ENCODE peak calls at places on chromosomes 7 and 10, in four cellular contexts. D is H1, S is brain microvascular endothelial cell, I is astrocyte of the spinal cord. Y is an unnamed sample.

GRCh38 chr10:15325243-15326002 is 45.7 kb downstream of the FAM171A1 start:
- DNase-seq in I (peak; percentile 75), S (peak; percentile 81), D (no peak), Y (no peak)

GRCh38 chr7:70698219-70698832 is 433.6 kb upstream of the GALNT17 start:
- DNase-seq in I (peak; percentile 72), D (no peak), S (peak; percentile 48), Y (no peak)

GRCh38 chr10:68154211-68154497 is 44.9 kb downstream of the MYPN start:
- DNase-seq in I (peak; percentile 63), S (peak; percentile 29), D (peak; percentile 53), Y (no peak)

GRCh38 chr7:137933270-137934017 is 68.4 kb downstream of the CREB3L2 start:
- DNase-seq in I (peak; percentile 86), S (peak; percentile 71), D (no peak), Y (no peak)

GRCh38 chr10:77869626-77870420 is 56.7 kb downstream of the DLG5 start:
- DNase-seq in D (no peak), I (peak; percentile 60), S (no peak), Y (no peak)

GRCh38 chr7:21408481-21408820 is 19.4 kb upstream of the SP4 start:
- DNase-seq in S (no peak), D (no peak), I (no peak), Y (no peak)

GRCh38 chr7:102273749-102274712 is 12.6 kb upstream of the SH2B2 start:
- DNase-seq in I (peak; percentile 36), D (no peak), S (peak; percentile 60), Y (no peak)

GRCh38 chr10:77685494-77685893 is 47.9 kb upstream of the KCNMA1 start:
- DNase-seq in I (no peak), S (no peak), D (no peak), Y (no peak)

GRCh38 chr10:86673216-86673826 is 5.0 kb downstream of the LDB3 start:
- DNase-seq in S (no peak), D (no peak), I (no peak), Y (no peak)

GRCh38 chr7:29413511-29414178 is 150.0 kb upstream of the PRR15 start:
- DNase-seq in D (no peak), I (no peak), S (no peak), Y (no peak)

GRCh38 chr10:49362596-49363260 is 33.2 kb downstream of the DRGX start:
- DNase-seq in S (no peak), I (no peak), D (no peak), Y (no peak)

GRCh38 chr7:76020031-76020714 is 25.8 kb upstream of the TMEM120A start:
- DNase-seq in D (peak; percentile 90), S (peak; percentile 44), I (peak; percentile 51), Y (no peak)

GRCh38 chr7:114944742-114945625 is 23.1 kb downstream of the MDFIC start:
- DNase-seq in S (peak; percentile 90), D (no peak), I (peak; percentile 91), Y (peak; percentile 57)

GRCh38 chr10:96918214-96919002 is 86.3 kb downstream of the LCOR start:
- DNase-seq in I (peak; percentile 14), S (no peak), D (no peak), Y (no peak)

GRCh38 chr7:97733276-97734206 is 1.7 kb downstream of the TAC1 start:
- DNase-seq in I (no peak), D (peak; percentile 75), S (no peak), Y (no peak)

GRCh38 chr10:6271663-6272062 is 68.9 kb downstream of the PFKFB3 start:
- DNase-seq in I (no peak), D (no peak), S (no peak), Y (no peak)

GRCh38 chr10:44828515-44829142 is 82.5 kb upstream of the TMEM72 start:
- DNase-seq in S (no peak), D (no peak), I (peak; percentile 60), Y (no peak)

GRCh38 chr10:48941427-48942075 is 1.9 kb upstream of the LRRC18 start:
- DNase-seq in I (no peak), D (no peak), S (no peak), Y (no peak)

GRCh38 chr7:155787171-155787851 is 25.0 kb downstream of the SHH start:
- DNase-seq in D (no peak), I (no peak), S (no peak), Y (no peak)

GRCh38 chr7:149771696-149772235 is 1.6 kb downstream of the ZNF467 start:
- DNase-seq in D (peak; percentile 92), S (peak; percentile 43), I (peak; percentile 74), Y (no peak)

GRCh38 chr7:42502022-42502421 is 265.0 kb upstream of the GLI3 start:
- DNase-seq in D (no peak), I (no peak), S (peak; percentile 35), Y (no peak)

GRCh38 chr7:33287738-33288137 is 158.4 kb downstream of the BBS9 start:
- DNase-seq in D (no peak), I (no peak), S (no peak), Y (no peak)

GRCh38 chr7:41921453-41921912 is 218.6 kb upstream of the INHBA start:
- DNase-seq in D (no peak), I (no peak), S (no peak), Y (peak; percentile 58)

GRCh38 chr10:99619090-99619800 is 994 bp downstream of the SLC25A28 start:
- DNase-seq in S (no peak), D (no peak), I (peak; percentile 25), Y (no peak)

GRCh38 chr7:37089972-37090371 is 358.7 kb downstream of the ELMO1 start:
- DNase-seq in I (no peak), S (no peak), D (no peak), Y (no peak)

GRCh38 chr7:96794063-96794462 is 84.4 kb upstream of the SEM1 start:
- DNase-seq in S (no peak), D (no peak), I (no peak), Y (no peak)

GRCh38 chr7:140229591-140230516 is 53.1 kb upstream of the KDM7A start:
- DNase-seq in I (no peak), S (no peak), D (peak; percentile 74), Y (no peak)

GRCh38 chr7:119270644-119271043 is 1002.3 kb upstream of the KCND2 start:
- DNase-seq in D (no peak), S (no peak), I (no peak), Y (no peak)

GRCh38 chr7:92874567-92874966 is 38.2 kb upstream of the CDK6 start:
- DNase-seq in I (peak; percentile 53), S (peak; percentile 69), D (no peak), Y (no peak)

GRCh38 chr7:102934670-102935069 is 21.9 kb downstream of the LRRC17 start:
- DNase-seq in I (no peak), D (no peak), S (no peak), Y (no peak)

GRCh38 chr7:36598056-36598675 is 126.1 kb downstream of the AOAH start:
- DNase-seq in I (peak; percentile 16), S (no peak), D (no peak), Y (no peak)

GRCh38 chr10:59317066-59317465 is 45.3 kb downstream of the FAM13C start:
- DNase-seq in D (no peak), S (no peak), I (no peak), Y (no peak)

GRCh38 chr10:128062837-128063563 is 63.2 kb downstream of the MKI67 start:
- DNase-seq in D (no peak), I (no peak), S (no peak), Y (no peak)

GRCh38 chr7:37719077-37719476 is 35.5 kb downstream of the GPR141 start:
- DNase-seq in D (no peak), I (no peak), S (no peak), Y (no peak)

GRCh38 chr10:90865400-90865799 is 6.4 kb upstream of the RPP30 start:
- DNase-seq in D (no peak), I (peak; percentile 35), S (peak; percentile 43), Y (no peak)

GRCh38 chr10:24208661-24209420 is at the start of gene KIAA1217:
- DNase-seq in S (peak; percentile 19), D (peak; percentile 63), I (peak; percentile 61), Y (no peak)

GRCh38 chr10:74825371-74826141 is 844 bp upstream of the KAT6B start:
- DNase-seq in S (no peak), I (no peak), D (peak; percentile 80), Y (no peak)

GRCh38 chr7:142375710-142376313 is 118.0 kb upstream of the PRSS58 start:
- DNase-seq in I (no peak), D (peak; percentile 83), S (no peak), Y (no peak)
- TF ChIP-seq CTCF in I (no peak), D (peak; percentile 87), S (peak; percentile 45), Y (peak; percentile 48)

GRCh38 chr10:2844925-2845324 is 222.4 kb upstream of the PFKP start:
- DNase-seq in S (no peak), D (no peak), I (no peak), Y (no peak)
- H3K4me3 ChIP-seq in S (no peak overlapping the region), D (no peak overlapping the region), I (no peak overlapping the region), Y (no peak overlapping the region)

GRCh38 chr7:2645274-2645868 is 13.6 kb downstream of the TTYH3 start:
- DNase-seq in S (peak; percentile 15), I (no peak), D (no peak), Y (no peak)

GRCh38 chr7:2641406-2642393 is 9.9 kb downstream of the TTYH3 start:
- DNase-seq in I (peak; percentile 98), D (peak; percentile 87), S (peak; percentile 89), Y (peak; percentile 71)

GRCh38 chr7:2644514-2645273 is 12.9 kb downstream of the TTYH3 start:
- DNase-seq in S (no peak), I (no peak), D (no peak), Y (no peak)

GRCh38 chr7:2646336-2646679 is 14.5 kb downstream of the TTYH3 start:
- DNase-seq in S (no peak), I (no peak), D (no peak), Y (no peak)

DNA sequence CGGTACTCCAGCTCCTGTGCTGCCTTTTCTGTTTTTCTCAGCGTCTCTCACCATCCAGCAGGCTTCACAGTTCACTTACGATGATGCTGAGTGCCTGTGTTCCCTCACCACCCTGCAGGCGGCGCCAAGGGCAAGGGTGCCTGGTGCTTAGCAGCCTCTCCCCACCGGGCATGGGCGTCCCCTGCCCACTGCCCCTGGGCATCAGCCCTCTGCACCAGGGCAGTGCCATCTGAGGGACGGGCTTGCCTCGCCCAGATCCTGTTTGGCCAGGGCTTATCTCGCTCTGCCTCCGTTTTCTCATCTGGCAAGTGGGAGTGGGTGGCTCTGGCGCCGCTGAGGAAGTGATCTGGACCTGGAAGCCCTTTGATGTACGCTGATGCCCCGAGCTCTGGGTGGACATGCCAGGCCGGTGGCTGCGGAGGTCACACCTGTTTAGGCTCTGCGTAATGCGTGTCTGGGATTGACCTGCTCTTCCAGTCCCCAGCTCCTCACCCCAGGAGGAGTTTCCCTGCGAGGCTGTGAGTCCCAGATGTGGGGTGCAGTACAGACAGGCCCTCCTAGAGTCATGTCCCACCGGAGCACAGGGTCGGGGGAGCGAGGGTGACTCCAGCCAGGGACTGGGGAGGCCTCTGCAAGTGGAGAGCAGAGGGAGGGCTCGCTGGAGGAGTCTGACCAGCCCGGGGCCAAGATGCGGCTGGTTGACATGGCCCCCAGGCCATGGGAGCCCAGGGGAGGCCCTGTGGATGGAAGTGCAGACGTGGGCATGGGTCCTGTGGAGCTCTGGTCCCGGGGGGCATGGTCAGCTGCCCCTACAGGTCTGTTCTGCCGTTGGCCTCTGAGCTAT is 11.8 kb downstream of the TTYH3 start:
- DNase-seq in I (no peak), D (no peak), S (no peak), Y (no peak)
- TF ChIP-seq CTCF in I (peak; percentile 19), D (peak; percentile 67), S (peak; percentile 45), Y (peak; percentile 13)

GRCh38 chr7:141430426-141431142 is 120.6 kb upstream of the AGK start:
- DNase-seq in S (no peak), I (no peak), D (peak; percentile 66), Y (no peak)
- H3K4me3 ChIP-seq in S (no peak overlapping the region), I (no peak overlapping the region), D (peak overlapping the region; percentile 35), Y (no peak overlapping the region)

Y was measured in AG04449.